ENCODE peak calls at places on chromosomes 7 and 10, in four cellular contexts. D is transverse colon, W is psoas muscle, T is fibroblast of lung. E is an unnamed sample. For H3K9me3, the result is how much of the 10 kb centered on the place peaks cover.

GRCh38 chr7:25187932-25188331 is 40.4 kb downstream of the NPVF start:
- DNase-seq in D (no peak), T (no peak), W (no peak), E (no peak)

GRCh38 chr10:124357583-124357930 is 61.2 kb downstream of the OAT start:
- DNase-seq in W (peak), T (no peak), D (no peak), E (no peak)

GRCh38 chr7:2651336-2651735 is 19.6 kb downstream of the TTYH3 start:
- DNase-seq in T (no peak), D (no peak), W (peak), E (no peak)

GRCh38 chr10:7301039-7301768 is 109.6 kb downstream of the SFMBT2 start:
- DNase-seq in T (no peak), D (no peak), W (no peak), E (no peak)

GRCh38 chr7:98281757-98282652 is 519 bp downstream of the BRI3 start:
- DNase-seq in W (peak), T (no peak), D (peak), E (no peak)

GRCh38 chr7:41029072-41029492 is 673.8 kb downstream of the INHBA start:
- DNase-seq in T (peak), D (no peak), W (no peak), E (no peak)

GRCh38 chr7:25186436-25186835 is 41.9 kb downstream of the NPVF start:
- DNase-seq in T (no peak), W (no peak), D (no peak), E (no peak)

GRCh38 chr10:90641731-90642130 is 216.1 kb downstream of the HTR7 start:
- DNase-seq in D (no peak), T (no peak), W (no peak), E (no peak)

GRCh38 chr7:28389504-28390385 is 22.6 kb upstream of the CREB5 start:
- DNase-seq in T (peak), D (no peak), W (no peak), E (no peak)

GRCh38 chr7:128270799-128271411 is 29.8 kb downstream of the LEP start:
- DNase-seq in D (no peak), W (no peak), T (no peak), E (no peak)

GRCh38 chr10:79221110-79222051 is 125.9 kb upstream of the PPIF start:
- DNase-seq in W (peak), T (peak), D (peak), E (no peak)

DNA sequence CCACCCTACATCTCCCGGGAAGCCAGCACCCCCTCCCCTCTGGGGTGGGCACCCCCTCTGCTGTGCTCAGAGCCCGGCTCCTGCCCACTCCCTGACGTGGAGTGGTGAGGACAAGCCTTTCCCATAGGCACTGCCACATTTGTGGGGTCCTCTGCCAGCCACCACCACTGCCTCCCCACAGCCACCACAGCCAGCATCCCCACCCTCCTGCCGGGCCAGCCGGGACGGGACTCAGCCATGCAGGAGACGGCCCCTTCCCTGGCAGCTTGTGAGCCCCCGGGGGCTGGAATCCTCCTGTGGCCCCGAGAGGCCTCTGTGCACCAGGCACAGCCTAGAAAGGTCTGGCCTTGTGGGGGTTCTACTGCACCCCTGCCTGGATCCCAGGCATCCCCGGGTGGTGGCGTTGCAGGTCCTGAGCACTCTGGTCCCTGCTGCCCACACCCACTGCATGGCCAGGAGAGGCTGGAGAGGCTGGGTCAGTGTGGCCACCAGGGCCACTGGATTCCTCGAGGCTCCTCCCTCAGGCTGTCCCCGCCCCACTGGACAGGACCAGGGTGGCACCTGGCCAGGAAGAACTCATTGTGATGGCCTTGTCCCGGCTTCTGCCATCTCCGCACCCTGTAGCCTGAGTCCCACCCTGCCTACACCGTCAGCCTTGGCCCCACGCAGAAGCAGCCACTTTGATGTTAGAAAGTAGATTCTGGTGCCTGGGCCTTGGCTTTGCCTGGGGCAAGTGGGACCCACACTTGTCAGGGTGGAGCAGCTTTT is 148.0 kb downstream of the EBF3 start:
- DNase-seq in W (no peak), D (no peak), T (no peak), E (no peak)
- H3K9me3 ChIP-seq in W (under half), D (under half), T (under half), E (under half)

DNA sequence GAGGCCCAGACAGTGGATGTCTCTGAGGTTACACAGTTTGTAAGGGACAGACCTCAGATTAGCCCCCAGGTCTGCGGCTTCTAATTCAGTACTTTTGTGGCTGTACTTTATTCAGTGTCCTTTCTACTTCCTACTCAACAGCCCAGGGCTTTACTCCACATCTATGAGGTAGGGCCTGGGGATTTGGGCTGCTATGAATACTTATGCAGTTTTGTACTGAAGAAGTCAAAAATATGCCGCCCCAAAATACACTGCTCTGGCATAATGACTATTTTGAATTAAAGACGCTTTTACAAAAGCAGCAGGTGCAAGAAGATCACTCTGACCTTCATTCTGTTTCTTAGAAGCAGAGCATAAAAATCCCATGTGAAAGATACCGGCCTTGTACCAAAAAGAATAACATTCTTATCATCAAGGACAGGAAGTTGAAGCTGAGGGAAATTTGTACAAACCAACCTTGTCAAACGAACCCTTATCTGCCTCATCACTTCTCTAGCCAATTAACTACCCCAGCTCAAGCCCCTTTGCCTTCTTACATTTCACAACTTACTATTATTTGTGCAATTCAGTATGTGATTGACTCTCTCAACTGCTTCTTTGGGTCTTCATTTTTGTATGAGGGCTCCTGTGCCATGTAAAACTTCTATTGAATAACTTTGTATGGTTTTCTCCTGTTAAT is 26.1 kb upstream of the TRUB1 start:
- DNase-seq in W (no peak), D (no peak), T (no peak), E (no peak)
- H3K4me3 ChIP-seq in W (no peak), D (no peak), T (no peak), E (no peak)

GRCh38 chr7:146831875-146832274 is 715.3 kb downstream of the CNTNAP2 start:
- DNase-seq in D (no peak), W (no peak), T (no peak), E (no peak)
- H3K9me3 ChIP-seq in D (under half), W (under half), T (under half), E (under half)

GRCh38 chr7:50739744-50740455 is 42.8 kb downstream of the GRB10 start:
- DNase-seq in D (no peak), T (peak), W (no peak), E (no peak)
- H3K4me3 ChIP-seq in D (no peak), T (no peak), W (no peak), E (no peak)

DNA sequence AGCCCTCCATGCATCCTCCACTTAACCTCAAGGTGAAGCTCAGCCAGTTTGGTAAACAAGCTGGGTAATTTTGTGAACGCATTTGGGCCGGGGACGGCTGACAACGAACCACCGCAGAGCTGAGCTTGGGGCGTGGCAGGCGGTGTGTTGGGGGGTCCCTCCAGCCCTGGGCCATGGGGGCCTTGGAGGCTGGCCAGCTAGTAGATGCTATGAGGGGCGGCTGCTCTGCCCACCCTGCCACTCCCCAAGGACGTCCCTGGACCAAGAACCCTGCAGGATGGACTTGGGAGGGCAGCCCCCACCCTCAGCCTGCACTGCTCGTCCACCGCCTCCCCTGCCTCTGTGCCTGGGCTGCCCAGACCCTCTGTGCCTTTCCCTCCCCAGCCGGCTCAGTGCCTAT is 12.0 kb upstream of the SCART1 start:
- DNase-seq in W (no peak), T (no peak), D (no peak), E (no peak)
- H3K9me3 ChIP-seq in W (under half), T (under half), D (under half), E (under half)

GRCh38 chr10:22606164-22606614 is 108.2 kb downstream of the PIP4K2A start:
- DNase-seq in D (peak), T (peak), W (no peak), E (no peak)
- H3K4me3 ChIP-seq in D (no peak), T (no peak), W (no peak), E (no peak)

DNA sequence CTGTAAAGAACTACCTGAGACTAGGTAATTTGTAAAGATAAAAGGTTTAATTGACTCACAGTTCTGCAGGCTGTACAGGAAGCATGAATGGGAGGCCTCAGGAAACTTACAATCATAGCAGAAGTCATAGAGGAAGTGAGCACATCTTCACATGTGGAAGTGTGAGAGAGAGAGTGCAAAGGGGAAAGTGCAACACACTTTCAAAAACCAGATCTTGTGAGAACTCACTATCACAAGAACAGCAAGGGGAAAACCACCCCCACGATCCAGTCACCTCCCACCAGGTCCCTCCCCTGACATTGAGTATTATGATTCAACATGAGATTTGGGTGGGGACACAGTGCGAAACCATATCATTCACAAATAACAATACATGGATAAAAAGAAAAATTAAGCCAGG is 24.5 kb downstream of the AVL9 start:
- DNase-seq in T (no peak), D (no peak), W (no peak), E (no peak)
- H3K9me3 ChIP-seq in T (under half), D (under half), W (under half), E (under half)

DNA sequence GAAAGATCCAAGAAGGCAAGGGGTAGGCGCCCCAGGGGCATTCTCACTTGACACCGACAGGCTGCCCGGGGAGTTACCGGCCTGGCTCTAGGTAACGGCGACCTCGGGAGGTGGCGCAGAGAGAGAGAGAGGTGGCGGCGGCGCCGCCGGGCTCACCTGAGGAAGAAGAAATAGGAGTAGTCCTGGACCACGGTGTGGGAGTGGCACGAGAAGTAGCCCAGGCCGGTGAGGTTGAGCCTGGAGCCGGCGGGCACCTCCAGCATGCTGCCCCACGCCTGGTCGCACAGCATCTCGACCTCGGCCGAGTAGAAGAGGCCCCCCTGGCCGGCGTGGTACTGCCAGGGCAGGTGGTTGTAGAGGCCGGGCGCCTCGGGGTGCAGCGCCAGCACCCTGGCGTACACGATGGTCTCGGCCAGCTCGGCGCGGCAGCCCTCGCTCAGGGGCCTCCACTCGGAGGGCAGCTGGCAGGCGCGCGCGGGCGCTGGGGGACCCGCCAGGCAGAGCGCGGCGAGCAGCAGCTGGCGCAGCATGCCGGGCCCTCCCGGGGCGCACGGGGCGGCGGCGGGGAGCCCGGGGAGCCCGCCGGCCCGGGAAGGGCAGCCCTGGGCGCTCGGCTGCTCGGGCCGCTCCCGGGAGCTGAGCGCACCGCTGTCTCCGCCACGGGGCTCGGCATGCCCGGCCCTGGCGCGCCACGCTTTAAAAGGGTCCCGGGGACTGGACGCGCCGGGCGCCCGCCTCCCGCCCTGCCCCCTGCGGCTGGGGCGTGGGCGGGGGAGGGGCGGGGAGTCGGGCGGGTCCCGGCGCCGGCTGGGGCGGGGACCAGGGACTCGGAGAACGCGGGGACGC is at the start of gene CCDC3:
- DNase-seq in D (no peak), T (peak), W (no peak), E (no peak)
- H3K4me3 ChIP-seq in D (peak), T (peak), W (peak), E (peak)

GRCh38 chr10:43897765-43898419 is 249.2 kb upstream of the ZNF32 start:
- DNase-seq in D (no peak), W (no peak), T (no peak), E (no peak)

GRCh38 chr10:43901744-43902504 is 253.2 kb upstream of the ZNF32 start:
- DNase-seq in T (no peak), W (no peak), D (no peak), E (no peak)

GRCh38 chr10:43898592-43898991 is 249.9 kb upstream of the ZNF32 start:
- DNase-seq in W (no peak), T (no peak), D (no peak), E (no peak)

GRCh38 chr10:43901302-43901701 is 252.6 kb upstream of the ZNF32 start:
- DNase-seq in D (no peak), W (no peak), T (no peak), E (no peak)

GRCh38 chr10:43899224-43899959 is 250.7 kb upstream of the ZNF32 start:
- DNase-seq in D (no peak), T (no peak), W (no peak), E (no peak)
- H3K9me3 ChIP-seq in D (under half), T (under half), W (under half), E (under half)